ENCODE peak calls at places on chromosomes 4 and X, in four cellular contexts. B is thyroid gland, G is left lung, Q is ovary. V is an unnamed sample.

GRCh38 chr4:153773236-153773690 is 13.4 kb upstream of the RNF175 start:
- DNase-seq in G (no peak), B (no peak), Q (no peak), V (no peak)

GRCh38 chr4:19497692-19498091 is 754.0 kb upstream of the SLIT2 start:
- DNase-seq in B (no peak), G (no peak), Q (no peak), V (no peak)

GRCh38 chrX:13864264-13864663 is 47.4 kb upstream of the GPM6B start:
- DNase-seq in B (no peak), Q (no peak), G (no peak), V (no peak)

GRCh38 chrX:49209434-49210251 is 9.7 kb upstream of the SYP start:
- DNase-seq in B (no peak), Q (no peak), G (no peak), V (peak; percentile 60)

GRCh38 chr4:64890131-64890710 is 481.0 kb upstream of the TECRL start:
- DNase-seq in Q (no peak), B (no peak), G (no peak), V (no peak)

GRCh38 chr4:53040459-53040815 is 178.3 kb downstream of the RASL11B start:
- DNase-seq in G (no peak), B (no peak), Q (no peak), V (no peak)

GRCh38 chr4:168461821-168462220 is 18.5 kb downstream of the DDX60L start:
- DNase-seq in B (no peak), Q (no peak), G (no peak), V (no peak)

GRCh38 chr4:99811850-99812249 is 4.8 kb upstream of the DAPP1 start:
- DNase-seq in B (no peak), G (no peak), Q (no peak), V (peak; percentile 78)

GRCh38 chrX:108285918-108286317 is 152.3 kb downstream of the COL4A6 start:
- DNase-seq in B (no peak), G (no peak), Q (no peak), V (no peak)

GRCh38 chr4:162347492-162348213 is 183.9 kb upstream of the FSTL5 start:
- DNase-seq in Q (no peak), B (peak; percentile 5), G (no peak), V (no peak)

GRCh38 chrX:119482497-119483480 is 14.5 kb downstream of the SLC25A5 start:
- DNase-seq in B (peak; percentile 59), G (peak; percentile 71), Q (peak; percentile 26), V (peak; percentile 73)

GRCh38 chrX:68652327-68652930 is 5.0 kb downstream of the STARD8 start:
- DNase-seq in G (no peak), B (no peak), Q (no peak), V (peak; percentile 16)

GRCh38 chr4:91330555-91331137 is 973.1 kb upstream of the GRID2 start:
- DNase-seq in G (no peak), B (no peak), Q (no peak), V (no peak)

DNA sequence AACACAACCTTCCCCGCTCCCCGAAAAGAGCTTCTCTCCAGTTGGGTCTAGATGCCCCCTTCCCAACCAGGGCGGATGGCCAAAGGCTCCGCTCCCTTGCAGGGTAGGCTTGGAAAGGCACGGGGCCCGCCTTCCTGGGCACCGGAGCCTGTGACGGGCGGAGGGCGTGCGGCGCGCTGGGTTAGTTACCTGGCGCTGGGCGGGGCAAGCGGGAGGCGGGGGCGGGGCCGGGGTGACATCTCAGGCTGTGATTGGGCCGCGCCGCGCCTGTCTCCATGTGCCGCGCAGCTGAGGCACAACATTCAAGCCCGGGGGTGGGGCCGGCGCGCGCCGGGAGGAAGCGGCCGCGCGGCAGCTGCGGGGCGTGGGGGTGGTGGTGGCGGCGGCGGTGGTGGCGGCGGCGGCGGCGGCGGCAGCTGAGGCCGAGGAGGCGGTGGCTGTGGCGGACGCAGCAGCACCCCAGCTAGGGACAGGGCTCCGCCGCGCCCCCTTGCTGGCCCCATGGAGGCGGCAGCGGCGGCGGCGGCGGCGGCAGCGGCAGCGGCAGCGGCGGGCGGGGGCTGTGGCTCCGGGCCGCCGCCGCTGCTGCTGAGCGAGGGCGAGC is at the start of gene REPS2:
- DNase-seq in Q (peak; percentile 81), G (peak; percentile 84), B (peak; percentile 89), V (peak; percentile 82)
- TF ChIP-seq CTCF in Q (no peak), G (no peak), B (no peak), V (no peak)

GRCh38 chr4:118035309-118035708 is 1.0 kb downstream of the NDST3 start:
- DNase-seq in Q (no peak), B (no peak), G (no peak), V (no peak)

GRCh38 chr4:118032691-118033090 is 1.6 kb upstream of the NDST3 start:
- DNase-seq in Q (no peak), G (no peak), B (no peak), V (no peak)

GRCh38 chr4:118036336-118036735 is 2.0 kb downstream of the NDST3 start:
- DNase-seq in B (no peak), G (no peak), Q (no peak), V (no peak)

GRCh38 chr4:118033148-118034060 is 882 bp upstream of the NDST3 start:
- DNase-seq in Q (no peak), B (peak; percentile 76), G (peak; percentile 36), V (peak; percentile 5)

DNA sequence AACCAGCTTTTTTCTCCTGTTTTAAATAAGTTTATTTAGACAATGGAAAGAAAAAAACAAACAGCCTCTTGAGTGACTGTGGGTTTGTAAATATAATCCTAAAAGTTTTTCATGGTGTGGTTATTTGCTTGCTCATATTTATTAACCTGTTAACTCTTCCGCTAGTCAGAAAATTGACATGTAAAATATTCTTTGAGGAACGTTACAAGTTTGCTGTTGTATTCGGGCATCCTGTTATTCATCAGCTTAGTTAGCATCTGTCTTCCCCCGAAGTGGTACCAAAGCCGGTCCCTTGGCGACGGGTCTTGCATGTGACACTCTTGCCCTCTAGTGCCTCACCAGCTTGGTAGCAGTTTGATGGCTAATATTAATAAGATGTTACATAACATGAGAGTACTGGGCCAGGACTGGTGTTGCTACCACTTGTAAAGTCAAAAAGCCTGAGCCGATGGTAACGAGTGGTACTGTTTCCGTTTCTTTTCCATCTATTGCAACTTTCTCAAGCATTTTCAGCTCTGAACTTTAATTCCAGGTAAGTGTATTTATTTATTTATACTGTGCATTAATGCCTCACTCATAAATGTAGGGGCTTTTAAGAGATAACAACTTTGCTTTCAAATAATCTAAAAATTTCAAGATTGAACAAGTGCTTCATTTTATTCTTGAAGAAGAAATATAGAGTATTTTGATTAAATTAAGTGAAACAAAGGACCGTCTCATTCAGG is at the start of gene NDST3:
- DNase-seq in B (peak; percentile 82), Q (peak; percentile 11), G (peak; percentile 59), V (peak; percentile 40)
- TF ChIP-seq CTCF in B (no peak), Q (no peak), G (no peak), V (no peak)

DNA sequence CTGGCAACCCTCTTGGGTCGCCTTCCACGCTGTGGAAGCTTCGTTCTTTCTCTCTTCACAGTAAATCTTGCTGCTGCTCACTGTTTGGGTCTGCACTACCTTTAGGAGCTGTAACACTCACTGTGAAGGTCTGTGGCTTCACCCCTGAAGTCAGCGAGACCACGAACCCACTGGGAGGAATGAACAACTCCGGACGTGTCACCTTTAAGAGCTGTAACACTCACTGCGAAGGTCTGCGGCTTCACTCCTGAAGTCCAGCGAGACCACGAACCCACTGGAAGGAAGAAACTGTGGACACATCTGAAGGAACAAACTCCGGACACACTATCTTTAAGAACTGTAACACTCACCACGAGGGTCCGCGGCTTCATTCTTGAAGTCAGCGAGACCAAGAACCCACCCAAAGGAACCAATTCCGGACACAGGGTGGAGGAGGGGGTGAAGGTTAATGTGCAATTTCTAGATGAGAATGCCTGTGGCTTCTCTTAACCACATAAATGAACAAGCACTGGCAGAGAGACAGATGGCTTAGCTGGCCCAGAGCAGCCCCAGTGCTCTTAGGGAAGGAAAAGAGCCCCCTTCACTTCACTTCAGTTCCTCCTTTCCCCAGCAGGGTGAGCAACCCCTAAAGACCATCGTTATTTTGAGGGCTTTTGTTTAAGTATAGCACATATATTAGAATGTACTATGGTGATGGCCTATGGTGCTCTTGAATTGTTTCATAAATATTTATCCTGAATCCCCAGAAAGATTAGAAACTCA is 73.0 kb downstream of the LUZP4 start:
- DNase-seq in Q (no peak), B (no peak), G (no peak), V (peak; percentile 10)
- TF ChIP-seq CTCF in Q (no peak), B (no peak), G (no peak), V (no peak)

GRCh38 chrX:153694687-153695270 is 7.1 kb downstream of the SLC6A8 start:
- DNase-seq in G (no peak), Q (no peak), B (no peak), V (no peak)

GRCh38 chrX:153697924-153698865 is 10.5 kb downstream of the SLC6A8 start:
- DNase-seq in B (no peak), Q (no peak), G (no peak), V (no peak)

GRCh38 chrX:153693216-153694086 is 5.7 kb downstream of the SLC6A8 start:
- DNase-seq in B (no peak), G (no peak), Q (no peak), V (no peak)

GRCh38 chrX:153692611-153693156 is 5.0 kb downstream of the SLC6A8 start:
- DNase-seq in Q (no peak), B (no peak), G (no peak), V (no peak)

DNA sequence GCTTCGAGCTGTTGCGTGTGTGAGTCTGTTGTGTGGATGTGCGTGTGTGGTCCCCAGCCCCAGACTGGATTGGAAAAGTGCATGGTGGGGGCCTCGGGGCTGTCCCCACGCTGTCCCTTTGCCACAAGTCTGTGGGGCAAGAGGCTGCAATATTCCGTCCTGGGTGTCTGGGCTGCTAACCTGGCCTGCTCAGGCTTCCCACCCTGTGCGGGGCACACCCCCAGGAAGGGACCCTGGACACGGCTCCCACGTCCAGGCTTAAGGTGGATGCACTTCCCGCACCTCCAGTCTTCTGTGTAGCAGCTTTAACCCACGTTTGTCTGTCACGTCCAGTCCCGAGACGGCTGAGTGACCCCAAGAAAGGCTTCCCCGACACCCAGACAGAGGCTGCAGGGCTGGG is 8.4 kb downstream of the SLC6A8 start:
- DNase-seq in B (no peak), G (no peak), Q (no peak), V (no peak)
- TF ChIP-seq CTCF in B (no peak), G (no peak), Q (no peak), V (no peak)

GRCh38 chrX:56783450-56783831 is 54.4 kb downstream of the NBDY start:
- DNase-seq in G (peak; percentile 82), Q (peak; percentile 83), B (no peak), V (no peak)
- TF ChIP-seq CTCF in G (no peak), Q (peak; percentile 44), B (peak; percentile 10), V (no peak)

GRCh38 chrX:78124304-78124703 is 15.1 kb downstream of the TAF9B start:
- DNase-seq in G (no peak), B (no peak), Q (no peak), V (no peak)
- TF ChIP-seq CTCF in G (no peak), B (no peak), Q (no peak), V (no peak)

DNA sequence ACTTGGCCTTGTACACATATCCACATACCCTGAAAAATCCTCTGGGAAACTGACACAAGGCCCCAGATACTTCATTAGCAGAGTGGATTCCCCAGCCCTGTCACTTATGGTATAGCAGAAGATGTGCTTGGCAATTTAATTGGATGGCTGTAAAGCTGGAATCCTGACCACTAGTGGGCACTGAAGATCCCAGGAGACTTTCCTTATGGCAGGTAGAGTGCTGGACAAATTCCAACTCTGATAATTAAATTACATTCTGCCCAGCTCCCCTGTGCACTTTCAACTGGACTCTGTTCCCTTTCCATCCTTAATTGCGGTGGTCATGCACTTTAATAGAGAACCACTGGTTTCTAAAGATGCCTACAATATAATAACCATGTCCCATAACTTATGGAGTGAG is 119.8 kb downstream of the DCK start:
- DNase-seq in B (no peak), Q (no peak), G (no peak), V (no peak)
- TF ChIP-seq CTCF in B (no peak), Q (no peak), G (no peak), V (peak; percentile 3)

GRCh38 chrX:102840871-102841705 is 96.0 kb upstream of the RAB40AL start:
- DNase-seq in Q (no peak), B (no peak), G (no peak), V (no peak)
- TF ChIP-seq CTCF in Q (no peak), B (no peak), G (no peak), V (no peak)

GRCh38 chrX:87468941-87469340 is 48.7 kb upstream of the KLHL4 start:
- DNase-seq in Q (no peak), G (no peak), B (no peak), V (no peak)
- TF ChIP-seq CTCF in Q (no peak), G (no peak), B (no peak), V (no peak)

V was measured in activated CD8-positive, alpha-beta T cell treated with anti-CD3 and anti-CD28 coated beads for 36 hours.